ENCODE peak calls at places on chromosomes 4 and X, in ten cellular contexts. W is HepG2, D is IMR-90, S is right lobe of liver, U is thyroid gland, K is testis, T is suprapubic skin, V is sigmoid colon, G is K562, Z is stomach. Q is an unnamed sample. For H3K36me3, the result is how much of the 10 kb centered on the place peaks cover.

GRCh38 chr4:169314906-169315305 is 44.1 kb upstream of the SH3RF1 start:
- DNase-seq in K (peak), U (peak), D (peak), Z (peak), G (no peak), V (peak), T (no peak), W (peak), S (peak), Q (peak)

GRCh38 chrX:67545772-67546495 is 2.1 kb downstream of the AR start:
- DNase-seq in W (no peak), V (peak), G (no peak), K (no peak), Z (no peak), U (peak), D (no peak), S (no peak), T (peak), Q (peak)

GRCh38 chr4:53959373-53959772 is 105.0 kb downstream of the CHIC2 start:
- DNase-seq in S (no peak), T (no peak), D (no peak), U (no peak), G (no peak), W (no peak), Z (no peak), K (no peak), V (no peak), Q (no peak)

GRCh38 chr4:63528592-63528991 is 880.7 kb downstream of the TECRL start:
- DNase-seq in W (no peak), Z (no peak), U (no peak), K (no peak), V (no peak), G (no peak), T (no peak), D (no peak), S (no peak), Q (no peak)

GRCh38 chrX:67408423-67409079 is 135.3 kb upstream of the AR start:
- DNase-seq in Z (no peak), D (no peak), G (no peak), K (no peak), W (no peak), U (no peak), S (no peak), T (no peak), V (no peak), Q (no peak)

GRCh38 chr4:139575072-139575471 is 19.1 kb upstream of the SETD7 start:
- DNase-seq in Z (no peak), S (no peak), V (no peak), D (no peak), T (no peak), K (no peak), G (no peak), U (no peak), W (no peak), Q (no peak)

GRCh38 chrX:11386001-11386523 is 92.8 kb downstream of the AMELX start:
- DNase-seq in V (no peak), D (peak), S (no peak), K (no peak), Z (no peak), G (no peak), W (no peak), T (no peak), U (peak), Q (no peak)

GRCh38 chrX:119692241-119693031 is 532 bp downstream of the SEPTIN6 start:
- DNase-seq in S (peak), V (peak), K (peak), T (no peak), Z (peak), G (peak), D (peak), U (peak), W (no peak), Q (peak)

GRCh38 chr4:101599620-101600019 is 190.9 kb upstream of the BANK1 start:
- DNase-seq in D (peak), S (no peak), G (no peak), U (no peak), T (no peak), W (no peak), V (no peak), K (no peak), Z (no peak), Q (no peak)

GRCh38 chr4:78706302-78706701 is 69.8 kb upstream of the BMP2K start:
- DNase-seq in U (no peak), V (no peak), D (no peak), Z (no peak), S (no peak), K (no peak), W (no peak), T (no peak), G (no peak), Q (no peak)

GRCh38 chr4:40395166-40395900 is 60.2 kb downstream of the CHRNA9 start:
- DNase-seq in T (no peak), U (peak), S (no peak), W (no peak), G (no peak), V (no peak), D (no peak), K (no peak), Z (peak), Q (no peak)

GRCh38 chrX:39835241-39835640 is 262.5 kb downstream of the BCOR start:
- DNase-seq in K (no peak), T (no peak), W (no peak), G (no peak), V (no peak), D (no peak), Z (no peak), S (no peak), U (no peak), Q (no peak)

GRCh38 chr4:147831452-147832192 is 99.7 kb downstream of the ARHGAP10 start:
- DNase-seq in T (no peak), U (no peak), V (peak), S (no peak), Z (no peak), G (no peak), W (no peak), D (peak), K (no peak), Q (peak)

GRCh38 chr4:126264839-126265238 is 950.1 kb downstream of the FAT4 start:
- DNase-seq in G (no peak), U (no peak), D (peak), Z (no peak), T (no peak), S (no peak), K (no peak), V (no peak), W (no peak), Q (no peak)

GRCh38 chrX:51404445-51404844 is 71.8 kb downstream of the NUDT10 start:
- DNase-seq in Z (no peak), W (no peak), K (no peak), V (no peak), T (no peak), D (no peak), U (no peak), G (no peak), S (no peak), Q (no peak)

GRCh38 chrX:47047989-47048388 is 30.3 kb upstream of the RGN start:
- DNase-seq in T (no peak), K (no peak), W (no peak), G (peak), Z (no peak), U (peak), V (no peak), D (peak), S (no peak), Q (peak)

GRCh38 chrX:154022108-154022507 is 2.4 kb upstream of the IRAK1 start:
- DNase-seq in G (no peak), T (no peak), U (no peak), Z (no peak), W (no peak), V (no peak), K (no peak), D (no peak), S (no peak), Q (no peak)

GRCh38 chrX:119075271-119075670 is 2.5 kb downstream of the CT47C1 start:
- DNase-seq in G (no peak), K (no peak), U (no peak), W (no peak), Z (no peak), T (no peak), V (no peak), S (no peak), D (no peak), Q (no peak)

GRCh38 chr4:73729534-73730165 is 10.7 kb upstream of the CXCL8 start:
- DNase-seq in S (peak), Z (peak), T (peak), G (peak), W (peak), D (peak), U (peak), V (peak), K (peak), Q (peak)

GRCh38 chr4:82360298-82361177 is 13.3 kb downstream of the HNRNPD start:
- DNase-seq in W (no peak), U (no peak), G (peak), V (no peak), T (no peak), D (peak), K (no peak), Z (no peak), S (no peak), Q (no peak)

GRCh38 chr4:4859799-4860380 is 425 bp downstream of the MSX1 start:
- DNase-seq in U (no peak), V (no peak), T (no peak), Z (no peak), K (no peak), G (no peak), W (no peak), D (no peak), S (no peak), Q (no peak)

GRCh38 chr4:15901996-15902395 is 36.5 kb downstream of the FGFBP1 start:
- DNase-seq in W (no peak), U (no peak), D (no peak), G (no peak), K (no peak), V (no peak), S (no peak), Z (no peak), T (no peak), Q (no peak)

GRCh38 chr4:81180916-81181315 is 34.1 kb downstream of the PRKG2 start:
- DNase-seq in W (no peak), Z (no peak), T (no peak), D (no peak), G (no peak), U (no peak), V (no peak), K (no peak), S (no peak), Q (no peak)

GRCh38 chr4:185127021-185127925 is 15.8 kb upstream of the SLC25A4 start:
- DNase-seq in G (no peak), K (peak), S (peak), V (no peak), T (no peak), Z (no peak), U (peak), W (no peak), D (no peak), Q (peak)

GRCh38 chrX:155134255-155134654 is 62.9 kb downstream of the BRCC3 start:
- DNase-seq in Z (no peak), V (no peak), D (no peak), K (no peak), W (no peak), T (no peak), S (no peak), U (no peak), G (no peak), Q (no peak)

GRCh38 chr4:152357206-152357605 is 178.7 kb downstream of the FBXW7 start:
- DNase-seq in V (no peak), G (no peak), Z (no peak), D (peak), U (no peak), T (no peak), S (no peak), K (no peak), W (no peak), Q (no peak)

GRCh38 chrX:110008001-110008635 is 5.2 kb downstream of the TMEM164 start:
- DNase-seq in S (no peak), V (no peak), U (no peak), K (no peak), T (no peak), G (no peak), W (no peak), Z (no peak), D (no peak), Q (no peak)

GRCh38 chr4:25057299-25057698 is 26.6 kb upstream of the LGI2 start:
- DNase-seq in K (no peak), V (no peak), T (no peak), U (no peak), D (no peak), Z (no peak), G (no peak), W (no peak), S (no peak), Q (no peak)

GRCh38 chr4:40515398-40516293 is 114.0 kb downstream of the RBM47 start:
- DNase-seq in D (no peak), T (no peak), W (peak), U (no peak), K (no peak), Z (peak), G (peak), S (peak), V (no peak), Q (peak)

GRCh38 chr4:154559141-154559841 is 3.5 kb upstream of the FGB start:
- DNase-seq in W (peak), V (no peak), D (peak), G (peak), Z (no peak), U (no peak), K (no peak), S (peak), T (no peak), Q (peak)

DNA sequence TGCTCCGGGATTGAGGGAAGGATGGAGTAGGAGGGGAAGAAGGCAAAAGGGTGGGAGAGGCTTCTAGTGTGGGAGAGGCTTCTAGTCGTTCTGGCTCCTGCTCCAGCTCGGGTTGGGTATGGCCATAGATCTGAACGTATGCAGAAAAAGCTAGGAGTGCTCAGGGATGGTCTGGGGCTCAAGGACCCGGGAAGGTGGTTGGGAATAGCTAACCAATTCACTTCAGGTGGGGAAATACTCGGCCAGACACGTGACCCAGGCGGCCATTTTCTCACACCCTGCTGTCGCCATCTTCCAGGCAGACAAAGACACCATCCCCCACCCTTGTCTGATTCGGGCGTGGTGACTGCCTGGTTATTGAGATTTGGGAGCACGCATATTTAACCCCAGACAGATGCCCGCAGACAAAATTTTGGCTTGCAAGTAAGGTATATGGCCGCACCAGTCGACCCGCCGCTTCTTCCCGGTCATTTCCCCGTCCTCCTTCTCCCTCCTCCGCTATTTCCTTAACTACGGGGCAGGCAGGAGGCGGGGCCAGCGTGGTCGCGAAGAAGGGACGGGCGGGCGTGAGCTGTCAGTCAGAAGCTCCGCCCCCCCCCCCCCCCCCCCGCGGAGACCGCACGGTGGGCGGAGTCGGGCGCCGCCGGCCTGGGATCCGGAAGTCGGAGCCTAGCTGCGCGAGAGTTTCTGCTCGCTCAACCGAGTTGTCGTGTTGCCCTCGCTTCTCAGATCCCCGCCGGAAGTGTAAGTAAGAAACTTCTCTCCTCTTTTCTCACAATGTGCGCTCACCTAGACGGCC is at the start of gene GNL3L:
- DNase-seq in Z (peak), W (peak), S (peak), T (peak), V (peak), U (peak), G (peak), D (peak), K (peak), Q (peak)
- TF ChIP-seq POLR2A in Z (no peak), W (peak), S (peak), T (peak), V (no peak), U (peak), G (peak), D (peak), K (no peak), Q (no peak)

GRCh38 chr4:72152731-72153130 is 120.9 kb downstream of the NPFFR2 start:
- DNase-seq in V (no peak), S (no peak), G (no peak), K (no peak), D (no peak), W (no peak), Z (no peak), U (no peak), T (no peak), Q (no peak)
- H3K36me3 ChIP-seq in V (under half), S (under half), G (under half), K (under half), D (under half), W (under half), Z (under half), U (under half), T (under half), Q (under half)

GRCh38 chr4:2933566-2934076 is 29.6 kb downstream of the NOP14 start:
- DNase-seq in S (no peak), D (no peak), Z (no peak), U (no peak), K (no peak), T (peak), V (no peak), G (no peak), W (no peak), Q (peak)

GRCh38 chr4:2932951-2933565 is 30.1 kb downstream of the NOP14 start:
- DNase-seq in Z (peak), S (peak), U (no peak), V (peak), G (no peak), T (peak), K (no peak), W (no peak), D (no peak), Q (peak)

GRCh38 chr4:2932561-2932950 is 30.6 kb downstream of the NOP14 start:
- DNase-seq in U (no peak), G (no peak), D (no peak), Z (peak), T (peak), K (no peak), S (peak), W (no peak), V (no peak), Q (no peak)

GRCh38 chr4:2930821-2931764 is 32.1 kb downstream of the NOP14 start:
- DNase-seq in D (no peak), K (no peak), W (no peak), T (peak), U (peak), Z (peak), G (no peak), V (no peak), S (peak), Q (no peak)

DNA sequence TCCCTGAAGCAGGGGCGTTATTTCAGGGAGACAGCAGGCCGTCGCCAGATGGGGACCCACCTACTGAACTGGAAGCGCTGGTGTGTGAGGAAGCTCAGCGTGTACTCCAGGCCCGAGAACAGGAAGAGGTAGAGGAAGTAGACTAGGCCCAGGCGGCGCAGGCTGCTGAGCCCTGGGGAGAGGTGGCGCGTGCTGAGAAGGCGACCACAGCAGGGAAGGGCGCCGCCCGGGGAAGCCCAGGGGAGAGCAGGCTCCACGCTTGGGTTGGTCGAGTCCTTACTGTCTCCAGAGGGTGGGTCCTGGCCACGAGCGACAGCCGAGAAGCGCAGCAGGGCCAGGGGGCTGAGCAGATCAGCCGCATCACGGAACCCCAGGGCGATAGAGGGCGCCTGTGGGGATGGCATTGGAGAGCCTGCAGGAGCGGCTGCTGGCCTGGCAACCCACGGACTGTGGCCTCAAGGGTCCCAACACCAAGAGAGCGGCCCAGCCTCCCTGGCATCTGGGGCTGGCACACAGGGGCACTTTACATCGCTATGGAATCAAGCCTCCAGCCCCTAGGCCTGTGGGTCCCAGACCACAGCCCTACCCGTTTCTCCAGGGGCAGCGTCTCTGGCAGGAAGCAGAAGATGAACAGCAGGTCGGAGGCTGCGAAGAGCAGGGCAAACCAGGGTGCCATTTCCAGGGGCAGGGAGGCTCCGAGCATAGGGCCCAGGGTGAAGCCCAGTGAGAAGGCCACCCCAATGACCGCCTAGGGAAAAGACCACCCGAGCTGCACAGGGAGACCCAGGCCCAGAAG is 31.2 kb downstream of the NOP14 start:
- DNase-seq in S (peak), U (no peak), G (no peak), K (no peak), T (peak), W (no peak), D (no peak), Z (peak), V (peak), Q (peak)
- TF ChIP-seq POLR2A in S (no peak), U (no peak), G (no peak), K (no peak), T (no peak), W (no peak), D (no peak), Z (no peak), V (no peak), Q (no peak)

GRCh38 chr4:153523171-153523757 is 57.1 kb downstream of the TMEM131L start:
- DNase-seq in K (no peak), G (no peak), S (no peak), T (no peak), Z (no peak), U (no peak), V (no peak), D (no peak), W (no peak), Q (no peak)
- H3K36me3 ChIP-seq in K (under half), G (under half), S (under half), T (under half), Z (under half), U (under half), V (under half), D (under half), W (under half), Q (under half)

DNA sequence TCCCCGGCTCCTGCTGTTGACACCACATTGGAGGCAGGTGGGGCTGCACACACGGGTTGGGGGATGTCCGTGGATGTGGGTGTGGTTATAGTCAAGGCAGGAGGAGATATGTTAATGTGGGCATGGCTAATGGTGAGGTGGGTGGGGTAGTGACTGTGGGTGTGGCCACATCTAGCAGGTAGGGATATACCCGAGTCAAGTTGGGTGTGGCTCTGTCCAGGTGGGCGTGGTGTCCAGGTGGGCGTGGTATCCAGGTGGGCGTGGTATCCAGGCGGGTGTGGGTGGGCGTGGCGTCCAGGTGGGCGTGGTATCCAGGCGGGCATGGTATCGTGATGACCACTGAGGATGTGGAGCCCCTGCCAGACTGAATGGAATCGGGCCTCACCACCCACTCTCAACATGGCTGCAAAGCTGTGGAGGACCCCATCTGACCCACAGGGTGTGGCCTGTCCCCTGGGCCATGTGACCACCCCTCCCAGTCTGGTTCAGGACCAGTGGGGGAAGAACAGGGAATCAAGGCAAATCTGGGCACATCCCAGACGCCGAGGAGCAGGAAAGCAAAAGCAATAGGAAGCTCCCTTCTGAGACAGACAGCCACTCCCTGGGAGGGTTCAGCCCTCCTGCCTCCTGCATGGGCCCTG is 21.0 kb downstream of the MAN2B2 start:
- DNase-seq in D (no peak), V (no peak), G (peak), S (no peak), T (no peak), W (no peak), U (no peak), Z (no peak), K (no peak), Q (no peak)
- TF ChIP-seq POLR2A in D (no peak), V (no peak), G (no peak), S (no peak), T (no peak), W (no peak), U (no peak), Z (no peak), K (no peak), Q (no peak)

GRCh38 chr4:532588-533317 is 33.7 kb downstream of the PIGG start:
- DNase-seq in W (no peak), K (no peak), G (peak), D (no peak), S (no peak), T (no peak), Z (no peak), V (no peak), U (no peak), Q (no peak)

GRCh38 chr4:534576-535151 is 35.7 kb downstream of the PIGG start:
- DNase-seq in T (no peak), K (no peak), G (no peak), S (no peak), Z (no peak), D (no peak), W (no peak), V (no peak), U (no peak), Q (no peak)

GRCh38 chr4:534101-534575 is 35.1 kb downstream of the PIGG start:
- DNase-seq in W (no peak), D (no peak), V (no peak), K (no peak), G (no peak), U (no peak), T (no peak), Z (no peak), S (no peak), Q (no peak)

GRCh38 chr4:531721-532565 is 32.9 kb downstream of the PIGG start:
- DNase-seq in T (no peak), K (no peak), V (no peak), W (no peak), D (no peak), U (no peak), Z (no peak), S (no peak), G (no peak), Q (no peak)

GRCh38 chr4:533318-534100 is 34.5 kb downstream of the PIGG start:
- DNase-seq in T (no peak), K (no peak), U (no peak), G (no peak), V (no peak), Z (no peak), D (no peak), W (no peak), S (no peak), Q (no peak)
- H3K36me3 ChIP-seq in T (half or more), K (under half), U (under half), G (half or more), V (under half), Z (half or more), D (half or more), W (under half), S (under half), Q (under half)

Q was measured in adrenal gland.